ENCODE peak calls at places on chromosomes 1 and 21, in eight cellular contexts. One of them, this sample, is unnamed.

GRCh38 chr1:43994794-43995790 is 3.7 kb downstream of the CCDC24 start:
- DNase-seq in psoas muscle: no peak
- DNase-seq in cardiac muscle cell: peak; percentile 20
- DNase-seq in heart right ventricle: no peak
- DNase-seq in neural progenitor cell: peak; percentile 51
- DNase-seq in left ventricle myocardium inferior: no peak
- DNase-seq in GM23248: peak; percentile 63
- DNase-seq in neuronal stem cell: no peak
- DNase-seq in this sample: no peak

GRCh38 chr1:32683397-32683796 is 19.2 kb downstream of the SYNC start:
- DNase-seq in left ventricle myocardium inferior: no peak
- DNase-seq in heart right ventricle: no peak
- DNase-seq in psoas muscle: no peak
- DNase-seq in GM23248: no peak
- DNase-seq in neural progenitor cell: no peak
- DNase-seq in cardiac muscle cell: no peak
- DNase-seq in neuronal stem cell: no peak
- DNase-seq in this sample: no peak

GRCh38 chr1:228015276-228016180 is 8.7 kb downstream of the WNT3A start:
- DNase-seq in GM23248: peak; percentile 69
- DNase-seq in heart right ventricle: peak; percentile 3
- DNase-seq in left ventricle myocardium inferior: peak; percentile 3
- DNase-seq in cardiac muscle cell: no peak
- DNase-seq in neuronal stem cell: no peak
- DNase-seq in neural progenitor cell: no peak
- DNase-seq in psoas muscle: no peak
- DNase-seq in this sample: peak; percentile 40

GRCh38 chr1:21069549-21069948 is 107.1 kb downstream of the EIF4G3 start:
- DNase-seq in neuronal stem cell: no peak
- DNase-seq in left ventricle myocardium inferior: no peak
- DNase-seq in GM23248: peak; percentile 92
- DNase-seq in neural progenitor cell: no peak
- DNase-seq in psoas muscle: no peak
- DNase-seq in heart right ventricle: no peak
- DNase-seq in cardiac muscle cell: no peak
- DNase-seq in this sample: no peak

GRCh38 chr1:10228528-10228927 is 18.2 kb downstream of the KIF1B start:
- DNase-seq in neuronal stem cell: no peak
- DNase-seq in heart right ventricle: no peak
- DNase-seq in cardiac muscle cell: no peak
- DNase-seq in psoas muscle: no peak
- DNase-seq in neural progenitor cell: no peak
- DNase-seq in GM23248: no peak
- DNase-seq in left ventricle myocardium inferior: no peak
- DNase-seq in this sample: no peak

GRCh38 chr21:33947451-33948095 is 32.0 kb upstream of the ATP5PO start:
- DNase-seq in neuronal stem cell: peak; percentile 89
- DNase-seq in psoas muscle: peak; percentile 77
- DNase-seq in left ventricle myocardium inferior: peak; percentile 44
- DNase-seq in neural progenitor cell: peak; percentile 78
- DNase-seq in heart right ventricle: peak; percentile 47
- DNase-seq in cardiac muscle cell: peak; percentile 78
- DNase-seq in GM23248: peak; percentile 99
- DNase-seq in this sample: peak; percentile 73

GRCh38 chr1:96865731-96866684 is 144.4 kb downstream of the PTBP2 start:
- DNase-seq in psoas muscle: no peak
- DNase-seq in neural progenitor cell: no peak
- DNase-seq in GM23248: peak; percentile 98
- DNase-seq in left ventricle myocardium inferior: no peak
- DNase-seq in neuronal stem cell: no peak
- DNase-seq in heart right ventricle: no peak
- DNase-seq in cardiac muscle cell: no peak
- DNase-seq in this sample: no peak

GRCh38 chr1:46423574-46424240 is 29.6 kb downstream of the FAAH start:
- DNase-seq in neuronal stem cell: no peak
- DNase-seq in left ventricle myocardium inferior: no peak
- DNase-seq in heart right ventricle: no peak
- DNase-seq in cardiac muscle cell: no peak
- DNase-seq in GM23248: no peak
- DNase-seq in neural progenitor cell: no peak
- DNase-seq in psoas muscle: no peak
- DNase-seq in this sample: no peak

GRCh38 chr1:211344335-211344664 is 17.7 kb downstream of the TRAF5 start:
- DNase-seq in heart right ventricle: no peak
- DNase-seq in neuronal stem cell: no peak
- DNase-seq in cardiac muscle cell: no peak
- DNase-seq in psoas muscle: no peak
- DNase-seq in left ventricle myocardium inferior: no peak
- DNase-seq in GM23248: no peak
- DNase-seq in neural progenitor cell: no peak
- DNase-seq in this sample: no peak

GRCh38 chr1:62144238-62144831 is 50.3 kb upstream of the L1TD1 start:
- DNase-seq in GM23248: peak; percentile 60
- DNase-seq in heart right ventricle: no peak
- DNase-seq in neural progenitor cell: peak; percentile 64
- DNase-seq in cardiac muscle cell: peak; percentile 55
- DNase-seq in neuronal stem cell: peak; percentile 55
- DNase-seq in psoas muscle: no peak
- DNase-seq in left ventricle myocardium inferior: no peak
- DNase-seq in this sample: no peak

GRCh38 chr1:184843732-184844495 is 89.3 kb upstream of the EDEM3 start:
- DNase-seq in heart right ventricle: no peak
- DNase-seq in left ventricle myocardium inferior: no peak
- DNase-seq in neuronal stem cell: no peak
- DNase-seq in psoas muscle: no peak
- DNase-seq in neural progenitor cell: no peak
- DNase-seq in GM23248: no peak
- DNase-seq in cardiac muscle cell: no peak
- DNase-seq in this sample: no peak

GRCh38 chr21:36115138-36115710 is 19.7 kb upstream of the CBR3 start:
- DNase-seq in neuronal stem cell: no peak
- DNase-seq in heart right ventricle: no peak
- DNase-seq in cardiac muscle cell: no peak
- DNase-seq in psoas muscle: no peak
- DNase-seq in left ventricle myocardium inferior: no peak
- DNase-seq in neural progenitor cell: no peak
- DNase-seq in GM23248: no peak
- DNase-seq in this sample: no peak

GRCh38 chr21:16185766-16186165 is 456.0 kb downstream of the USP25 start:
- DNase-seq in psoas muscle: no peak
- DNase-seq in neuronal stem cell: no peak
- DNase-seq in GM23248: no peak
- DNase-seq in heart right ventricle: no peak
- DNase-seq in cardiac muscle cell: no peak
- DNase-seq in left ventricle myocardium inferior: no peak
- DNase-seq in neural progenitor cell: no peak
- DNase-seq in this sample: no peak

GRCh38 chr1:193417945-193418744 is 231.7 kb upstream of the B3GALT2 start:
- DNase-seq in neuronal stem cell: no peak
- DNase-seq in neural progenitor cell: no peak
- DNase-seq in psoas muscle: no peak
- DNase-seq in GM23248: peak; percentile 54
- DNase-seq in heart right ventricle: no peak
- DNase-seq in cardiac muscle cell: no peak
- DNase-seq in left ventricle myocardium inferior: no peak
- DNase-seq in this sample: no peak

GRCh38 chr1:234188454-234188792 is 184.8 kb upstream of the COA6 start:
- DNase-seq in neural progenitor cell: peak; percentile 55
- DNase-seq in neuronal stem cell: peak; percentile 35
- DNase-seq in GM23248: no peak
- DNase-seq in cardiac muscle cell: no peak
- DNase-seq in left ventricle myocardium inferior: no peak
- DNase-seq in heart right ventricle: no peak
- DNase-seq in psoas muscle: no peak
- DNase-seq in this sample: no peak

GRCh38 chr1:21781971-21782867 is 730 bp downstream of the USP48 start:
- DNase-seq in neuronal stem cell: peak; percentile 4
- DNase-seq in psoas muscle: no peak
- DNase-seq in neural progenitor cell: peak; percentile 76
- DNase-seq in heart right ventricle: no peak
- DNase-seq in cardiac muscle cell: peak; percentile 66
- DNase-seq in left ventricle myocardium inferior: no peak
- DNase-seq in GM23248: peak; percentile 73
- DNase-seq in this sample: peak; percentile 70

DNA sequence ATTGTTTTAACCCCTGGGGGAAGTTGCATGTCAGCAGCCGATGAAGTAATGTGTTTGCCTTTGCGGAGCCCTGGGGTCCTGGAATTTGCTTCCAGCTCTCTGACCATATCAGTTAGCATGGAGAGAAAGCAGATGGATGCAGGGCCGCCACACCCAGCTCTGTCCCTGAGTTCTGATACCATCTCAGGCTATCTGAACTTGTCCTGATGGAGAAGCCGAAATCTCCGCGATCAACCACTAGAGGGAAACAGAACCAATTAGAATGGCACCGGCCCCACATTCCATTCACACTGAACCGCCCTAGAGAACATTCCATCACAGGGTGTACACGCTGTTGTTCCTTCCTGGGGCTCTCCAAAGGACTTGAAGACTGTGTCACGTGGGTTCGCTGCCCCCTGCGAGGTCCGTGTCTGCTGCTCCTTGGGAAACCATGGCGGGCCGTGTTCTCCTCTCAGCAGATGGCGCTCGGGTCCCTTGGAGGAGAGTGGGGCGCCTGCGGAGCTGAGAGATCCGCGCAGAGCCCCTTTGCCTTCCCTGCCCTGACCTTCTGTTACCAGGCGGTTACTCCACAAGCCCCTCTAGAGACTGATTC is 75.4 kb downstream of the ABCA4 start:
- DNase-seq in cardiac muscle cell: peak; percentile 75
- DNase-seq in neuronal stem cell: peak; percentile 72
- DNase-seq in heart right ventricle: peak; percentile 88
- DNase-seq in psoas muscle: peak; percentile 84
- DNase-seq in neural progenitor cell: peak; percentile 91
- DNase-seq in GM23248: peak; percentile 98
- DNase-seq in left ventricle myocardium inferior: peak; percentile 91
- DNase-seq in this sample: peak; percentile 94
- H3K4me3 ChIP-seq in cardiac muscle cell: no peak overlapping the region
- H3K4me3 ChIP-seq in neuronal stem cell: no peak overlapping the region
- H3K4me3 ChIP-seq in heart right ventricle: no peak overlapping the region
- H3K4me3 ChIP-seq in psoas muscle: peak overlapping the region; percentile 15
- H3K4me3 ChIP-seq in neural progenitor cell: no peak overlapping the region
- H3K4me3 ChIP-seq in GM23248: peak overlapping the region; percentile 36
- H3K4me3 ChIP-seq in left ventricle myocardium inferior: peak overlapping the region; percentile 48
- H3K4me3 ChIP-seq in this sample: no peak overlapping the region

GRCh38 chr1:8873001-8873400 is 5.5 kb downstream of the ENO1 start:
- DNase-seq in GM23248: no peak
- DNase-seq in psoas muscle: no peak
- DNase-seq in neural progenitor cell: no peak
- DNase-seq in cardiac muscle cell: no peak
- DNase-seq in left ventricle myocardium inferior: no peak
- DNase-seq in neuronal stem cell: no peak
- DNase-seq in heart right ventricle: no peak
- DNase-seq in this sample: no peak
- H3K4me1 ChIP-seq in GM23248: peaks cover 78% of the 10 kb centered on the region
- H3K4me1 ChIP-seq in psoas muscle: peaks cover 54% of the 10 kb centered on the region
- H3K4me1 ChIP-seq in neural progenitor cell: peaks cover 33% of the 10 kb centered on the region
- H3K4me1 ChIP-seq in cardiac muscle cell: peaks cover 41% of the 10 kb centered on the region
- H3K4me1 ChIP-seq in left ventricle myocardium inferior: peaks cover 65% of the 10 kb centered on the region
- H3K4me1 ChIP-seq in neuronal stem cell: peaks cover 15% of the 10 kb centered on the region
- H3K4me1 ChIP-seq in heart right ventricle: peaks cover 63% of the 10 kb centered on the region
- H3K4me1 ChIP-seq in this sample: peaks cover 70% of the 10 kb centered on the region

GRCh38 chr1:23784846-23785245 is 6.1 kb upstream of the LYPLA2 start:
- DNase-seq in heart right ventricle: no peak
- DNase-seq in psoas muscle: no peak
- DNase-seq in GM23248: no peak
- DNase-seq in neuronal stem cell: no peak
- DNase-seq in neural progenitor cell: no peak
- DNase-seq in left ventricle myocardium inferior: no peak
- DNase-seq in cardiac muscle cell: no peak
- DNase-seq in this sample: no peak
- H3K4me3 ChIP-seq in heart right ventricle: no peak overlapping the region
- H3K4me3 ChIP-seq in psoas muscle: no peak overlapping the region
- H3K4me3 ChIP-seq in GM23248: no peak overlapping the region
- H3K4me3 ChIP-seq in neuronal stem cell: no peak overlapping the region
- H3K4me3 ChIP-seq in neural progenitor cell: no peak overlapping the region
- H3K4me3 ChIP-seq in left ventricle myocardium inferior: no peak overlapping the region
- H3K4me3 ChIP-seq in cardiac muscle cell: no peak overlapping the region
- H3K4me3 ChIP-seq in this sample: no peak overlapping the region

GRCh38 chr1:236280438-236281285 is 1.1 kb downstream of the ERO1B start:
- DNase-seq in heart right ventricle: no peak
- DNase-seq in neural progenitor cell: peak; percentile 38
- DNase-seq in neuronal stem cell: peak; percentile 8
- DNase-seq in cardiac muscle cell: no peak
- DNase-seq in left ventricle myocardium inferior: no peak
- DNase-seq in psoas muscle: no peak
- DNase-seq in GM23248: no peak
- DNase-seq in this sample: no peak

GRCh38 chr1:236284291-236284711 is 2.5 kb upstream of the ERO1B start:
- DNase-seq in psoas muscle: no peak
- DNase-seq in heart right ventricle: no peak
- DNase-seq in neural progenitor cell: peak; percentile 54
- DNase-seq in cardiac muscle cell: no peak
- DNase-seq in neuronal stem cell: peak; percentile 39
- DNase-seq in left ventricle myocardium inferior: no peak
- DNase-seq in GM23248: no peak
- DNase-seq in this sample: no peak

GRCh38 chr1:236282719-236283118 is 961 bp upstream of the ERO1B start:
- DNase-seq in neuronal stem cell: no peak
- DNase-seq in left ventricle myocardium inferior: no peak
- DNase-seq in heart right ventricle: no peak
- DNase-seq in cardiac muscle cell: no peak
- DNase-seq in GM23248: no peak
- DNase-seq in psoas muscle: no peak
- DNase-seq in neural progenitor cell: no peak
- DNase-seq in this sample: no peak

GRCh38 chr1:236282159-236282716 is 480 bp upstream of the ERO1B start:
- DNase-seq in neuronal stem cell: no peak
- DNase-seq in heart right ventricle: no peak
- DNase-seq in GM23248: no peak
- DNase-seq in neural progenitor cell: no peak
- DNase-seq in psoas muscle: peak; percentile 18
- DNase-seq in cardiac muscle cell: no peak
- DNase-seq in left ventricle myocardium inferior: no peak
- DNase-seq in this sample: no peak

DNA sequence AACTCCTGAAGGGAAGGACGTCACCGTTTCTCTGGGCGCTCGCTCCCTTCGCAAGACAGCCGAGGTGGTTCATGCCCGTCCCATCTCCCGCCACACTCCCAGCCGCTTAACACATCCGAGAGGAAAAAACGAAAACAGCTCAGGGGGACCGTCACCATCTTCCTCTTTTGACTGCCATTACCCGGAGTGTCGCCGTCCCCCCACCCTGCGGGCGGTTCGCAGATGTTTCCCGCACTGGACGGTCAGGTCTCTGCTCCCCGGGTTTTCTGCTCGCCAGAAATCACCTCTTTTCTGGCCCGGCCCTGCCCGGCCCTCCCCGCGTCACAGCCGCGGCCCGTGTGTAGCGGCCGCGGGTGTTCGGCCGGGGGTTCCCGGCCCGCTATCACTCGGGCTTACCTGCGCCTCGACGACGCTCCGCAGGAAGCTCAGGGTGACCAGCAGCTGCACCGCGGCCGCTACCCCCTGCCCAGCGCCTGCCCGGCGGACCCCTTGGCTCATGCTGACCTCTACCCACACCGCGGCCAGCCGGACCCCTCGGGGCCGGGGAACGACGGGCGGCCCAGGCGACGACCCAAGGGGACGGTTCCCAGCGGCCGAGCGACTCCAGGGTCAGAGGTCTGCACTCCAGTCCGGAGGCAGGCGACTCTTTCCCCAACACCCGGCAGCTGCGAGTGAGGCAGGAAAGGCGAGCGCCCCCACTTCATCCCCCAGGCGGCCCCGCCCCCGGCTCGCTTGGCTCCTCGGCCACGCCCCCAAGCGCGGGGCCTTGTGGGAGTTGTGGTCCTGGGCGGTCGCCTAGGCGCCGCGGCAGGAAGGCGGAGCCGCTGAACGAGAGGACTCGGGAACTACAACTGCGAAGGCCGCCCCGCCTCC is at the start of gene ERO1B:
- DNase-seq in cardiac muscle cell: peak; percentile 99
- DNase-seq in neuronal stem cell: peak; percentile 98
- DNase-seq in left ventricle myocardium inferior: peak; percentile 98
- DNase-seq in heart right ventricle: peak; percentile 98
- DNase-seq in neural progenitor cell: peak; percentile 100
- DNase-seq in GM23248: peak; percentile 99
- DNase-seq in psoas muscle: peak; percentile 98
- DNase-seq in this sample: peak; percentile 99
- H3K4me1 ChIP-seq in cardiac muscle cell: no peaks in the 10 kb centered on the region
- H3K4me1 ChIP-seq in neuronal stem cell: peaks cover 4% of the 10 kb centered on the region
- H3K4me1 ChIP-seq in left ventricle myocardium inferior: peaks cover 24% of the 10 kb centered on the region
- H3K4me1 ChIP-seq in heart right ventricle: peaks cover 13% of the 10 kb centered on the region
- H3K4me1 ChIP-seq in neural progenitor cell: peaks cover 21% of the 10 kb centered on the region
- H3K4me1 ChIP-seq in GM23248: no peaks in the 10 kb centered on the region
- H3K4me1 ChIP-seq in psoas muscle: peaks cover 7% of the 10 kb centered on the region
- H3K4me1 ChIP-seq in this sample: peaks cover 16% of the 10 kb centered on the region